ENCODE peak calls at places on chromosomes 2 and 18, in five cellular contexts. P is MM.1S, X is neural progenitor cell, B is HCT116, M is GM23338. D is an unnamed sample.
A peak's percentile ranks its signal among the peaks of the same experiment; 100 is the strongest.

GRCh38 chr2:162385516-162385915 is 41.6 kb downstream of the GCA start:
- DNase-seq in P (no peak), X (no peak), B (no peak), M (no peak), D (no peak)

GRCh38 chr2:134320930-134321329 is 67.1 kb downstream of the MGAT5 start:
- DNase-seq in P (no peak), X (no peak), B (no peak), M (no peak), D (no peak)

GRCh38 chr2:157194097-157194688 is 63.3 kb upstream of the GALNT5 start:
- DNase-seq in P (peak; percentile 78), X (peak; percentile 60), B (peak; percentile 49), M (peak; percentile 63), D (peak; percentile 73)

GRCh38 chr18:79926715-79927596 is 24.5 kb downstream of the SLC66A2 start:
- DNase-seq in P (no peak), X (peak; percentile 79), B (no peak), M (no peak), D (no peak)

GRCh38 chr18:48398074-48398473 is 11.1 kb downstream of the ZBTB7C start:
- DNase-seq in P (no peak), X (no peak), B (no peak), M (no peak), D (no peak)

GRCh38 chr2:43051316-43051715 is 175.1 kb downstream of the ZFP36L2 start:
- DNase-seq in P (no peak), X (no peak), B (peak; percentile 26), M (no peak), D (no peak)

GRCh38 chr18:12628706-12629702 is 28.9 kb downstream of the SPIRE1 start:
- DNase-seq in P (no peak), X (no peak), B (no peak), M (no peak), D (no peak)

GRCh38 chr2:10487144-10488104 is 39.3 kb upstream of the ODC1 start:
- DNase-seq in P (no peak), X (no peak), B (no peak), M (no peak), D (peak; percentile 70)

GRCh38 chr2:112216158-112216557 is 38.7 kb downstream of the ZC3H8 start:
- DNase-seq in P (no peak), X (no peak), B (no peak), M (peak; percentile 21), D (no peak)

GRCh38 chr2:9162841-9163240 is 43.8 kb upstream of the ASAP2 start:
- DNase-seq in P (no peak), X (no peak), B (no peak), M (no peak), D (no peak)

DNA sequence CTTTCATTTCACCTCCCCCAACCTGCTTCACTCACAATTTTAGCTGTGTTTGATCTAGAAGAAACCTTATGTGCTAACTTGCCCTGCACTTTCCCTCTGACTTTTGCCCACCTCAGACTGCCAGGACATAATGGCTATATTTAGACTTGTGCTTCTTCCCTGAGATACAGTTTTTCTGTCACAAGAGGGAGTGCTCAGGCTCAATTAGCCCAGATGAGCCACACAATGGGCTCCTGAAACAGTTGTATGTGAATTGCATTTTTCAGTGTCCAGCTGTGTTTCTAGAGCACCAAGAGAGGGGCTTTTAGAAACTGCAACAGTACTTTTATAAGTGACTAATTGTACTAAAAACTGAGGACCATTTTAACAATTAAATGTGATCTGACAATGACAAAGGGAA is 109.6 kb downstream of the FSHR start:
- DNase-seq in P (peak; percentile 12), X (peak; percentile 75), B (no peak), M (peak; percentile 65), D (peak; percentile 30)
- TF ChIP-seq CTCF in P (peak; percentile 19), X (peak; percentile 67), B (no peak), M (peak; percentile 65), D (peak; percentile 36)

GRCh38 chr2:169964740-169965139 is 137.5 kb downstream of the UBR3 start:
- DNase-seq in P (no peak), X (no peak), B (no peak), M (no peak), D (no peak)
- TF ChIP-seq EZH2phosphoT487 in P (no peak), X (no peak), B (no peak), M (no peak), D (no peak)

GRCh38 chr2:64562148-64562784 is 38.1 kb downstream of the AFTPH start:
- DNase-seq in P (peak; percentile 24), X (no peak), B (peak; percentile 10), M (peak; percentile 28), D (no peak)
- TF ChIP-seq CTCF in P (peak; percentile 39), X (peak; percentile 25), B (peak; percentile 59), M (no peak), D (peak; percentile 29)

GRCh38 chr2:54331095-54331835 is 75.2 kb upstream of the TSPYL6 start:
- DNase-seq in P (peak; percentile 40), X (no peak), B (no peak), M (peak; percentile 43), D (no peak)
- TF ChIP-seq EZH2phosphoT487 in P (no peak), X (no peak), B (no peak), M (no peak), D (no peak)

DNA sequence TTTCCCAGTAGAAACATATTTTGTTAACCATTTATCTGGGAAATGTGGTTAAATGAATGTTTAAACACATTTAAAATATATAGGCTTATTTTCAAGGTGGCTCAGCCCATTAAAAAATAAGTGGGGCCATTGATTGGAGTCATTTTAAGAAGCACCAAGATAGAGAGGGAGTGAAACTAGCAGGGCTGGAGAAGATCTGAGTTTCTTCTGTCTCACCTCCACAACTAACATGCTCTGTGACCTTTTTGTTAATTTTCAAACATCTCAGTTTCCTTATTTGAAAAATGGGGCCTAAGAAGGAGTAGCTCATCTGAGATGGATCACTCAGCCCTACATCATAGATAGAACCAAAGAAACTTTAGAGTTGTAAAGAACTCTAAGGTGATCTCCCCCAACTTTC is 254.8 kb downstream of the KCNS3 start:
- DNase-seq in P (no peak), X (no peak), B (no peak), M (no peak), D (no peak)
- TF ChIP-seq CTCF in P (no peak), X (no peak), B (no peak), M (no peak), D (no peak)

D was measured in hepatocyte.